ENCODE peak calls at places on chromosomes 1 and 21, in four cellular contexts. Q, P, N and R are unnamed samples.

GRCh38 chr1:9503001-9503675 is 36.1 kb upstream of the SLC25A33 start:
- DNase-seq in Q (no peak), P (no peak), N (no peak), R (no peak)

GRCh38 chr21:15138475-15138874 is 73.7 kb upstream of the NRIP1 start:
- DNase-seq in Q (no peak), P (no peak), N (no peak), R (no peak)

GRCh38 chr1:119687391-119688079 is 24.2 kb upstream of the PHGDH start:
- DNase-seq in Q (peak), P (no peak), N (no peak), R (peak)

GRCh38 chr21:39103689-39104088 is 79.6 kb downstream of the PSMG1 start:
- DNase-seq in Q (no peak), P (peak), N (no peak), R (no peak)

GRCh38 chr1:20057886-20058420 is 12.0 kb upstream of the PLA2G5 start:
- DNase-seq in Q (no peak), P (no peak), N (no peak), R (no peak)

GRCh38 chr1:54212872-54213271 is 12.9 kb downstream of the MRPL37 start:
- DNase-seq in Q (no peak), P (no peak), N (no peak), R (no peak)

GRCh38 chr1:28792644-28793121 is 19.3 kb upstream of the OPRD1 start:
- DNase-seq in Q (peak), P (no peak), N (no peak), R (no peak)

GRCh38 chr1:95660736-95661135 is 426.7 kb downstream of the RWDD3 start:
- DNase-seq in Q (no peak), P (no peak), N (no peak), R (no peak)

GRCh38 chr21:45874716-45875415 is 106.7 kb upstream of the COL6A1 start:
- DNase-seq in Q (no peak), P (peak), N (no peak), R (no peak)

GRCh38 chr1:228515200-228515834 is 28.1 kb downstream of the RNF187 start:
- DNase-seq in Q (peak), P (peak), N (no peak), R (no peak)

GRCh38 chr1:6126521-6127067 is 53.5 kb downstream of the CHD5 start:
- DNase-seq in Q (no peak), P (no peak), N (no peak), R (no peak)

GRCh38 chr1:1397839-1398523 is 1.2 kb downstream of the CCNL2 start:
- DNase-seq in Q (no peak), P (peak), N (no peak), R (no peak)

GRCh38 chr1:62407398-62408009 is 29.3 kb upstream of the USP1 start:
- DNase-seq in Q (peak), P (peak), N (no peak), R (no peak)

GRCh38 chr1:3459940-3460652 is 5.6 kb downstream of the ARHGEF16 start:
- DNase-seq in Q (no peak), P (no peak), N (no peak), R (no peak)

GRCh38 chr1:244810221-244810620 is 25.2 kb upstream of the COX20 start:
- DNase-seq in Q (no peak), P (no peak), N (no peak), R (no peak)

GRCh38 chr1:101259744-101260148 is 22.9 kb downstream of the S1PR1 start:
- DNase-seq in Q (no peak), P (peak), N (no peak), R (no peak)

GRCh38 chr1:86648255-86648654 is 56.1 kb upstream of the SH3GLB1 start:
- DNase-seq in Q (peak), P (peak), N (no peak), R (no peak)

GRCh38 chr1:111719561-111720239 is 19.5 kb downstream of the INKA2 start:
- DNase-seq in Q (no peak), P (no peak), N (no peak), R (no peak)

GRCh38 chr1:28343405-28343804 is 14.6 kb downstream of the MED18 start:
- DNase-seq in Q (peak), P (peak), N (no peak), R (no peak)

GRCh38 chr1:159921251-159921650 is 4.1 kb downstream of the TAGLN2 start:
- DNase-seq in Q (no peak), P (peak), N (no peak), R (no peak)

GRCh38 chr1:85258536-85259117 is 835 bp downstream of the C1orf52 start:
- DNase-seq in Q (peak), P (no peak), N (no peak), R (no peak)

GRCh38 chr21:44537930-44538911 is 1.8 kb downstream of the KRTAP10-1 start:
- DNase-seq in Q (no peak), P (no peak), N (peak), R (peak)

GRCh38 chr21:27104749-27105439 is 138.0 kb upstream of the ADAMTS5 start:
- DNase-seq in Q (peak), P (peak), N (no peak), R (no peak)

GRCh38 chr1:169081503-169082123 is 24.9 kb upstream of the ATP1B1 start:
- DNase-seq in Q (no peak), P (no peak), N (no peak), R (no peak)

GRCh38 chr1:224707849-224708725 is 92.0 kb downstream of the CNIH3 start:
- DNase-seq in Q (no peak), P (peak), N (no peak), R (no peak)

GRCh38 chr1:5647226-5647625 is 345.0 kb downstream of the NPHP4 start:
- DNase-seq in Q (peak), P (no peak), N (peak), R (peak)

GRCh38 chr1:201509601-201510374 is 2.9 kb upstream of the CSRP1 start:
- DNase-seq in Q (no peak), P (no peak), N (no peak), R (no peak)

GRCh38 chr1:176934370-176934769 is 230.1 kb downstream of the ASTN1 start:
- DNase-seq in Q (no peak), P (no peak), N (no peak), R (no peak)
- H4K5ac ChIP-seq in Q (no peak), P (no peak), N (no peak), R (no peak)

DNA sequence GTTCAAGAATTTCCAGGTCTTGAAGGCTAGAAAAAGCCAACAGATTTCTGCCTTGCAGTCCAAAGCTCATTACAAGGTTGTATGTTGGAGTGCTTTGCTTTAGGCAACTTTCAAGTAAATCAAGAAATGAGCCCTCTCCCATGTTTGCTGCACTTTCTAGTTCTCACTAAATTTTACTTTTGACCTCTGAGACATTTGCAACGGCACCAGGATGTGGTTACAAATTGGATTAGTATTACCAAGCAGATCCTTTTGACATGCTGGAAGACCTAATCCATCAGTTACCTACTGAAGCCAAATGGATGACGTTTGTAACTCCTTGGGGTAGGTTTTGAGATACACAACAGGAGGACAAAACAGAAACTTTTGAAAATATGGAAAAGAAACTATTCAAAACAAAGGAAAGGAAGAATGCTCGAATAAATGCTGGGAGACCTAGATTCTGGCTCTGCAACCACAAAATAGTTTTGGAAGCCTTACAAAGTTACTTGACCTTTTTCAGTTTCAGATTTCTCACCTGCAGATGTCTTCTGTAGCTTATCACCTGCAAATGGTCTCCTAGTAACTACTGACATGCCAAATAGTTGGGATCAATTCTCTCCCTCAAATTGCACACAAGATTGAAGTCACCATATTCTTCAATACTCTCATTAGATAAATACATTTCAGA is 251.7 kb upstream of the ADGRL2 start:
- DNase-seq in Q (peak), P (no peak), N (no peak), R (no peak)
- H2BK120ac ChIP-seq in Q (no peak), P (no peak), N (peak), R (peak)

GRCh38 chr1:113369040-113369439 is 21.3 kb upstream of the MAGI3 start:
- DNase-seq in Q (no peak), P (no peak), N (no peak), R (no peak)

GRCh38 chr1:113369715-113370114 is 20.6 kb upstream of the MAGI3 start:
- DNase-seq in Q (no peak), P (no peak), N (no peak), R (no peak)

GRCh38 chr1:113372546-113372945 is 17.8 kb upstream of the MAGI3 start:
- DNase-seq in Q (no peak), P (no peak), N (no peak), R (no peak)

GRCh38 chr1:113373644-113374043 is 16.7 kb upstream of the MAGI3 start:
- DNase-seq in Q (no peak), P (no peak), N (no peak), R (no peak)

GRCh38 chr1:113370868-113371267 is 19.4 kb upstream of the MAGI3 start:
- DNase-seq in Q (no peak), P (no peak), N (no peak), R (no peak)
- H4K8ac ChIP-seq in Q (no peak), P (no peak), N (no peak), R (no peak)

GRCh38 chr1:36484099-36484498 is 1.4 kb upstream of the CSF3R start:
- DNase-seq in Q (no peak), P (no peak), N (no peak), R (no peak)
- H4K5ac ChIP-seq in Q (no peak), P (no peak), N (no peak), R (no peak)

GRCh38 chr1:27166929-27167328 is 12.0 kb upstream of the SLC9A1 start:
- DNase-seq in Q (no peak), P (no peak), N (no peak), R (no peak)

GRCh38 chr1:27161594-27161993 is 6.7 kb upstream of the SLC9A1 start:
- DNase-seq in Q (no peak), P (no peak), N (no peak), R (no peak)

GRCh38 chr1:27163093-27163492 is 8.2 kb upstream of the SLC9A1 start:
- DNase-seq in Q (no peak), P (no peak), N (no peak), R (no peak)

GRCh38 chr1:27162090-27162489 is 7.2 kb upstream of the SLC9A1 start:
- DNase-seq in Q (no peak), P (no peak), N (no peak), R (no peak)

GRCh38 chr1:27166351-27166802 is 11.5 kb upstream of the SLC9A1 start:
- DNase-seq in Q (peak), P (peak), N (no peak), R (no peak)
- H2BK120ac ChIP-seq in Q (no peak), P (no peak), N (no peak), R (no peak)

DNA sequence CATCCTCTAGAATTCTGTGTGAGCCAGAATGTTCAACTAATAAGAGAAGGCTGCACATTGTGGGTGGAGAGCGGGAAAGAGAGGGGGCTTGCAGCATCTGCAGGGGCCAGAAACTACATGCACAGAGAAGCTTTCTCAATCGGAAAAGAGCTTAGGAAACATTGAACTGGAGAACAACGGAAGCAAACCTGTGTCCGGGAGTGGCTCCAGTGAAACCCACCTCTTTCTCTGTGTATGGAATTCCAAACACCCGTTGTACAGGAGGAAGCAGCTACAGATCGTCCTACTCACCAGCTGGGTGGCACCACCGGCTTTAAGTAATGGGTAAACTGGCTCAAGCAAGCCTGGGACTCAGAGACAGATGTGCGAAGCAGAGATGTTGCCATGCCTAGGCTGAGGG is 14.0 kb upstream of the CSF1 start:
- DNase-seq in Q (no peak), P (no peak), N (no peak), R (no peak)
- H4K8ac ChIP-seq in Q (no peak), P (no peak), N (no peak), R (no peak)

GRCh38 chr1:11289064-11289463 is 16.1 kb downstream of the UBIAD1 start:
- DNase-seq in Q (no peak), P (no peak), N (no peak), R (no peak)

GRCh38 chr1:11293856-11294255 is 20.9 kb downstream of the UBIAD1 start:
- DNase-seq in Q (no peak), P (peak), N (no peak), R (no peak)

GRCh38 chr1:11286735-11287410 is 13.9 kb downstream of the UBIAD1 start:
- DNase-seq in Q (peak), P (peak), N (peak), R (peak)

GRCh38 chr1:11294951-11295350 is 22.0 kb downstream of the UBIAD1 start:
- DNase-seq in Q (no peak), P (no peak), N (no peak), R (no peak)

GRCh38 chr1:11291049-11291448 is 18.1 kb downstream of the UBIAD1 start:
- DNase-seq in Q (no peak), P (no peak), N (no peak), R (no peak)
- H4K5ac ChIP-seq in Q (no peak), P (no peak), N (no peak), R (no peak)

GRCh38 chr1:188017921-188018320 is 1189.2 kb downstream of the PLA2G4A start:
- DNase-seq in Q (no peak), P (no peak), N (no peak), R (no peak)

GRCh38 chr1:188027613-188028012 is 1198.9 kb downstream of the PLA2G4A start:
- DNase-seq in Q (peak), P (peak), N (no peak), R (no peak)

GRCh38 chr1:188023206-188023605 is 1194.5 kb downstream of the PLA2G4A start:
- DNase-seq in Q (no peak), P (peak), N (no peak), R (no peak)

DNA sequence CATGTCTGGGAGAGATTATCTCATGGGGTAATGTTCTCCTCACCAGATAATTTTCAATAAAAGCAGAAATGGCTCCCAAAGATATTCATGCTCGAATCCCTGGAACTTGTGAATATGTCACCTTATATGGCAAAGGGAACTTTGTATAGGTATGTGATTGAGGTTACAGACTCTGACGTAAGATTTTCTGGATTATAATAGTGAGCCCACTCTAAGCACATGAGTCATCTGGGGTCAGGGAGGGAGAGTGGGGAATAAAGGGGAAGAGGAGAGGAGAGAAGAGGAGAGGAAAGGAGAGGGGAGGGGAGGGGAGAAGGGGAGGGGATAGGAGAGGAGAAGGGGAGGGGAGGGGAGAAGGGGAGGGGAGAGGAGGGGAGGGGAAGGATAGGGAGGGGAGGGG is 1193.9 kb downstream of the PLA2G4A start:
- DNase-seq in Q (no peak), P (peak), N (no peak), R (no peak)
- H2BK120ac ChIP-seq in Q (no peak), P (peak), N (no peak), R (no peak)